ENCODE peak calls at places on chromosomes 2 and 18, in eight cellular contexts. L is psoas muscle; W is KBM-7; R is smooth muscle cell of the brain vasculature; J is stimulated activated CD4-positive, alpha-beta T cell treated with anti-CD3 and anti-CD28 coated beads, Interleukin-4, amount 100 ng/mL, for 48 hours; V is pancreas; D is adrenal gland; K is GM19239. O is an unnamed sample.
A peak's percentile ranks its signal among the peaks of the same experiment; 100 is the strongest.

GRCh38 chr18:2912357-2913299 is 65.8 kb downstream of the EMILIN2 start:
- DNase-seq in D (no peak), L (no peak), W (no peak), J (no peak), R (no peak), V (no peak), K (no peak), O (no peak)

GRCh38 chr2:138209009-138209408 is 244.7 kb downstream of the HNMT start:
- DNase-seq in V (no peak), K (no peak), J (no peak), W (no peak), R (no peak), D (no peak), L (no peak), O (no peak)

GRCh38 chr2:181675241-181675640 is 5.1 kb downstream of the NEUROD1 start:
- DNase-seq in K (no peak), W (no peak), J (no peak), L (no peak), V (no peak), R (no peak), D (no peak), O (no peak)

GRCh38 chr2:55482186-55482945 is 37.2 kb upstream of the CFAP36 start:
- DNase-seq in L (no peak), K (no peak), W (no peak), J (no peak), D (peak; percentile 37), V (no peak), R (no peak), O (no peak)

GRCh38 chr2:236991874-236992273 is 93.8 kb upstream of the COPS8 start:
- DNase-seq in J (no peak), L (no peak), D (no peak), W (no peak), K (no peak), R (no peak), V (no peak), O (no peak)

GRCh38 chr2:200306969-200307811 is 697 bp downstream of the SPATS2L start:
- DNase-seq in V (peak; percentile 41), W (peak; percentile 44), R (no peak), L (peak; percentile 59), D (peak; percentile 58), K (peak; percentile 46), J (peak; percentile 10), O (peak; percentile 61)

GRCh38 chr2:44075536-44075935 is 79.7 kb upstream of the LRPPRC start:
- DNase-seq in J (no peak), V (no peak), W (no peak), R (no peak), K (no peak), L (peak; percentile 70), D (peak; percentile 13), O (peak; percentile 23)

GRCh38 chr2:20403693-20404381 is 43.0 kb upstream of the RHOB start:
- DNase-seq in W (no peak), D (no peak), V (no peak), L (no peak), J (no peak), K (no peak), R (no peak), O (no peak)

GRCh38 chr2:43293744-43294695 is 67.6 kb upstream of the ZFP36L2 start:
- DNase-seq in D (peak; percentile 72), J (no peak), R (peak; percentile 94), K (peak; percentile 77), L (no peak), V (no peak), W (peak; percentile 81), O (peak; percentile 99)

GRCh38 chr2:46872876-46873631 is 42.6 kb downstream of the MCFD2 start:
- DNase-seq in J (no peak), R (no peak), D (no peak), K (no peak), V (no peak), W (no peak), L (no peak), O (no peak)

GRCh38 chr2:33602216-33602830 is 3.2 kb upstream of the FAM98A start:
- DNase-seq in D (no peak), W (no peak), K (no peak), J (no peak), R (no peak), V (no peak), L (no peak), O (no peak)

GRCh38 chr2:604826-605524 is 72.2 kb downstream of the TMEM18 start:
- DNase-seq in W (no peak), J (no peak), K (no peak), L (no peak), D (no peak), R (no peak), V (no peak), O (no peak)

GRCh38 chr2:233089851-233090250 is 29.7 kb downstream of the INPP5D start:
- DNase-seq in W (no peak), D (no peak), V (no peak), J (no peak), K (no peak), L (no peak), R (no peak), O (no peak)

GRCh38 chr2:10646153-10646552 is 43.6 kb downstream of the NOL10 start:
- DNase-seq in D (no peak), J (no peak), K (no peak), V (no peak), R (no peak), L (no peak), W (no peak), O (no peak)

GRCh38 chr2:218559021-218559420 is 9.1 kb downstream of the USP37 start:
- DNase-seq in L (no peak), R (no peak), D (peak; percentile 55), K (no peak), W (no peak), V (no peak), J (no peak), O (no peak)

GRCh38 chr2:237074211-237074993 is 11.3 kb upstream of the COPS8 start:
- DNase-seq in K (no peak), D (no peak), W (no peak), J (no peak), L (no peak), R (no peak), V (no peak), O (no peak)

GRCh38 chr2:173346035-173346434 is 8.6 kb upstream of the CDCA7 start:
- DNase-seq in R (no peak), K (no peak), V (no peak), W (no peak), J (no peak), L (no peak), D (no peak), O (no peak)

GRCh38 chr2:46812381-46813024 is 103.1 kb downstream of the MCFD2 start:
- DNase-seq in L (peak; percentile 82), R (no peak), D (peak; percentile 66), W (no peak), V (no peak), K (no peak), J (no peak), O (no peak)